ENCODE peak calls at places on chromosomes 2 and 18, in five cellular contexts. One of them, this sample, is unnamed.

GRCh38 chr18:21313576-21313975 is 71.5 kb downstream of the GREB1L start:
- DNase-seq in left cardiac atrium: no peak
- DNase-seq in nucleus accumbens: no peak
- DNase-seq in psoas muscle: no peak
- DNase-seq in fibroblast of gingiva: peak; percentile 80
- DNase-seq in this sample: no peak

GRCh38 chr2:9169310-9170107 is 37.1 kb upstream of the ASAP2 start:
- DNase-seq in nucleus accumbens: no peak
- DNase-seq in psoas muscle: no peak
- DNase-seq in fibroblast of gingiva: no peak
- DNase-seq in left cardiac atrium: no peak
- DNase-seq in this sample: no peak

GRCh38 chr2:68653538-68653982 is 10.2 kb downstream of the PROKR1 start:
- DNase-seq in fibroblast of gingiva: peak; percentile 26
- DNase-seq in nucleus accumbens: no peak
- DNase-seq in psoas muscle: no peak
- DNase-seq in left cardiac atrium: peak; percentile 45
- DNase-seq in this sample: no peak

GRCh38 chr2:36397728-36398413 is 42.3 kb downstream of the CRIM1 start:
- DNase-seq in fibroblast of gingiva: no peak
- DNase-seq in left cardiac atrium: no peak
- DNase-seq in psoas muscle: no peak
- DNase-seq in nucleus accumbens: no peak
- DNase-seq in this sample: no peak

GRCh38 chr2:143603035-143603616 is 473.9 kb downstream of the ARHGAP15 start:
- DNase-seq in psoas muscle: no peak
- DNase-seq in left cardiac atrium: no peak
- DNase-seq in fibroblast of gingiva: no peak
- DNase-seq in nucleus accumbens: no peak
- DNase-seq in this sample: no peak

GRCh38 chr2:107936427-107937359 is 49.6 kb upstream of the SLC5A7 start:
- DNase-seq in psoas muscle: no peak
- DNase-seq in nucleus accumbens: no peak
- DNase-seq in left cardiac atrium: no peak
- DNase-seq in fibroblast of gingiva: no peak
- DNase-seq in this sample: no peak

GRCh38 chr2:168851674-168852320 is 38.4 kb downstream of the SPC25 start:
- DNase-seq in nucleus accumbens: no peak
- DNase-seq in left cardiac atrium: peak; percentile 58
- DNase-seq in fibroblast of gingiva: peak; percentile 44
- DNase-seq in psoas muscle: peak; percentile 26
- DNase-seq in this sample: no peak

GRCh38 chr18:9401166-9401565 is 66.6 kb downstream of the TWSG1 start:
- DNase-seq in nucleus accumbens: no peak
- DNase-seq in left cardiac atrium: no peak
- DNase-seq in psoas muscle: no peak
- DNase-seq in fibroblast of gingiva: no peak
- DNase-seq in this sample: no peak

GRCh38 chr2:233091595-233092375 is 31.6 kb downstream of the INPP5D start:
- DNase-seq in left cardiac atrium: no peak
- DNase-seq in psoas muscle: no peak
- DNase-seq in fibroblast of gingiva: no peak
- DNase-seq in nucleus accumbens: no peak
- DNase-seq in this sample: no peak

GRCh38 chr18:30682667-30683066 is 359.9 kb downstream of the DSC3 start:
- DNase-seq in nucleus accumbens: no peak
- DNase-seq in psoas muscle: no peak
- DNase-seq in fibroblast of gingiva: peak; percentile 1
- DNase-seq in left cardiac atrium: no peak
- DNase-seq in this sample: no peak

GRCh38 chr2:23445450-23445868 is 60.5 kb downstream of the KLHL29 start:
- DNase-seq in left cardiac atrium: no peak
- DNase-seq in fibroblast of gingiva: peak; percentile 59
- DNase-seq in psoas muscle: no peak
- DNase-seq in nucleus accumbens: no peak
- DNase-seq in this sample: peak; percentile 30

GRCh38 chr2:217113496-217113895 is 253.6 kb upstream of the TNP1 start:
- DNase-seq in psoas muscle: no peak
- DNase-seq in fibroblast of gingiva: no peak
- DNase-seq in nucleus accumbens: no peak
- DNase-seq in left cardiac atrium: no peak
- DNase-seq in this sample: no peak

GRCh38 chr2:185787530-185788145 is 49.0 kb downstream of the FSIP2 start:
- DNase-seq in psoas muscle: no peak
- DNase-seq in left cardiac atrium: no peak
- DNase-seq in nucleus accumbens: no peak
- DNase-seq in fibroblast of gingiva: peak; percentile 1
- DNase-seq in this sample: no peak

GRCh38 chr2:216934151-216934550 is 74.3 kb upstream of the TNP1 start:
- DNase-seq in fibroblast of gingiva: no peak
- DNase-seq in psoas muscle: no peak
- DNase-seq in nucleus accumbens: no peak
- DNase-seq in left cardiac atrium: no peak
- DNase-seq in this sample: no peak